ENCODE peak calls at places on chromosome 1, in four cellular contexts. Z, G, W and P are unnamed samples.
A peak's percentile ranks its signal among the peaks of the same experiment; 100 is the strongest.

GRCh38 chr1:3222042-3222692 is 153.2 kb downstream of the PRDM16 start:
- DNase-seq in Z (no peak), G (no peak), W (peak; percentile 58), P (no peak)

GRCh38 chr1:23936481-23937176 is 23.0 kb upstream of the PNRC2 start:
- DNase-seq in Z (no peak), G (no peak), W (no peak), P (no peak)

GRCh38 chr1:28036431-28036830 is 52.0 kb downstream of the EYA3 start:
- DNase-seq in Z (no peak), G (no peak), W (no peak), P (no peak)

GRCh38 chr1:161928056-161928455 is 95.6 kb downstream of the OLFML2B start:
- DNase-seq in Z (no peak), G (no peak), W (no peak), P (no peak)

GRCh38 chr1:84603941-84604830 is 29.9 kb upstream of the CTBS start:
- DNase-seq in Z (peak; percentile 97), G (no peak), W (no peak), P (peak; percentile 88)

GRCh38 chr1:53342735-53343470 is 15.0 kb upstream of the LRP8 start:
- DNase-seq in Z (no peak), G (peak; percentile 44), W (no peak), P (peak; percentile 89)

GRCh38 chr1:187445066-187445465 is 616.3 kb downstream of the PLA2G4A start:
- DNase-seq in Z (no peak), G (no peak), W (no peak), P (no peak)

GRCh38 chr1:145960468-145961108 is 2.8 kb upstream of the LIX1L start:
- DNase-seq in Z (no peak), G (peak; percentile 91), W (peak; percentile 77), P (no peak)

GRCh38 chr1:96979287-96979686 is 257.7 kb downstream of the PTBP2 start:
- DNase-seq in Z (no peak), G (no peak), W (no peak), P (no peak)

GRCh38 chr1:163897401-163898169 is 575.8 kb downstream of the NUF2 start:
- DNase-seq in Z (no peak), G (no peak), W (peak; percentile 11), P (no peak)

GRCh38 chr1:7379445-7379971 is 391.6 kb upstream of the VAMP3 start:
- DNase-seq in Z (no peak), G (peak; percentile 54), W (no peak), P (peak; percentile 50)

GRCh38 chr1:6648556-6648955 is 23.9 kb downstream of the THAP3 start:
- DNase-seq in Z (no peak), G (no peak), W (no peak), P (no peak)

GRCh38 chr1:205907794-205908193 is 35.5 kb downstream of the SLC26A9 start:
- DNase-seq in Z (no peak), G (no peak), W (no peak), P (peak; percentile 60)

GRCh38 chr1:24222008-24222407 is 34.9 kb upstream of the IFNLR1 start:
- DNase-seq in Z (no peak), G (no peak), W (no peak), P (no peak)

GRCh38 chr1:37098196-37098595 is 63.9 kb upstream of the GRIK3 start:
- DNase-seq in Z (no peak), G (no peak), W (no peak), P (no peak)

GRCh38 chr1:109869141-109869540 is 41.5 kb upstream of the CSF1 start:
- DNase-seq in Z (no peak), G (no peak), W (no peak), P (no peak)

GRCh38 chr1:210908257-210908656 is 225.7 kb downstream of the KCNH1 start:
- DNase-seq in Z (no peak), G (no peak), W (no peak), P (no peak)

GRCh38 chr1:27109103-27109822 is 45.7 kb downstream of the SLC9A1 start:
- DNase-seq in Z (no peak), G (no peak), W (peak; percentile 58), P (no peak)

GRCh38 chr1:156834322-156834721 is 17.7 kb upstream of the SH2D2A start:
- DNase-seq in Z (no peak), G (no peak), W (no peak), P (no peak)

GRCh38 chr1:93178418-93178817 is 1.8 kb downstream of the TMED5 start:
- DNase-seq in Z (no peak), G (no peak), W (no peak), P (no peak)

GRCh38 chr1:169779970-169780369 is 14.7 kb downstream of the METTL18 start:
- DNase-seq in Z (no peak), G (no peak), W (no peak), P (no peak)

GRCh38 chr1:208929575-208929974 is 653.9 kb upstream of the CAMK1G start:
- DNase-seq in Z (no peak), G (no peak), W (no peak), P (peak; percentile 34)

GRCh38 chr1:41874350-41874749 is 44.4 kb downstream of the HIVEP3 start:
- DNase-seq in Z (no peak), G (no peak), W (no peak), P (no peak)

GRCh38 chr1:30274176-30274936 is 449.0 kb downstream of the MATN1 start:
- DNase-seq in Z (no peak), G (peak; percentile 29), W (no peak), P (no peak)

GRCh38 chr1:6889875-6890480 is 104.7 kb downstream of the CAMTA1 start:
- DNase-seq in Z (peak; percentile 39), G (no peak), W (peak; percentile 72), P (no peak)

GRCh38 chr1:228098323-228098931 is 4.7 kb downstream of the C1orf35 start:
- DNase-seq in Z (no peak), G (peak; percentile 72), W (no peak), P (no peak)

GRCh38 chr1:200224315-200224714 is 185.5 kb downstream of the ZNF281 start:
- DNase-seq in Z (no peak), G (no peak), W (no peak), P (no peak)

GRCh38 chr1:183887826-183888819 is 83.2 kb downstream of the RGL1 start:
- DNase-seq in Z (no peak), G (no peak), W (no peak), P (peak; percentile 26)

GRCh38 chr1:5297199-5297877 is 642.9 kb downstream of the AJAP1 start:
- DNase-seq in Z (no peak), G (no peak), W (no peak), P (no peak)

GRCh38 chr1:226938903-226939438 is 1.1 kb upstream of the COQ8A start:
- DNase-seq in Z (no peak), G (no peak), W (no peak), P (no peak)

GRCh38 chr1:226185153-226186036 is 1.1 kb downstream of the ACBD3 start:
- DNase-seq in Z (no peak), G (no peak), W (no peak), P (no peak)

GRCh38 chr1:36366091-36366661 is 19.5 kb downstream of the STK40 start:
- DNase-seq in Z (no peak), G (no peak), W (no peak), P (no peak)

GRCh38 chr1:31084782-31085569 is 19.5 kb upstream of the PUM1 start:
- DNase-seq in Z (no peak), G (no peak), W (no peak), P (no peak)

GRCh38 chr1:90133133-90133532 is 138.2 kb downstream of the ZNF326 start:
- DNase-seq in Z (no peak), G (no peak), W (peak; percentile 23), P (no peak)

DNA sequence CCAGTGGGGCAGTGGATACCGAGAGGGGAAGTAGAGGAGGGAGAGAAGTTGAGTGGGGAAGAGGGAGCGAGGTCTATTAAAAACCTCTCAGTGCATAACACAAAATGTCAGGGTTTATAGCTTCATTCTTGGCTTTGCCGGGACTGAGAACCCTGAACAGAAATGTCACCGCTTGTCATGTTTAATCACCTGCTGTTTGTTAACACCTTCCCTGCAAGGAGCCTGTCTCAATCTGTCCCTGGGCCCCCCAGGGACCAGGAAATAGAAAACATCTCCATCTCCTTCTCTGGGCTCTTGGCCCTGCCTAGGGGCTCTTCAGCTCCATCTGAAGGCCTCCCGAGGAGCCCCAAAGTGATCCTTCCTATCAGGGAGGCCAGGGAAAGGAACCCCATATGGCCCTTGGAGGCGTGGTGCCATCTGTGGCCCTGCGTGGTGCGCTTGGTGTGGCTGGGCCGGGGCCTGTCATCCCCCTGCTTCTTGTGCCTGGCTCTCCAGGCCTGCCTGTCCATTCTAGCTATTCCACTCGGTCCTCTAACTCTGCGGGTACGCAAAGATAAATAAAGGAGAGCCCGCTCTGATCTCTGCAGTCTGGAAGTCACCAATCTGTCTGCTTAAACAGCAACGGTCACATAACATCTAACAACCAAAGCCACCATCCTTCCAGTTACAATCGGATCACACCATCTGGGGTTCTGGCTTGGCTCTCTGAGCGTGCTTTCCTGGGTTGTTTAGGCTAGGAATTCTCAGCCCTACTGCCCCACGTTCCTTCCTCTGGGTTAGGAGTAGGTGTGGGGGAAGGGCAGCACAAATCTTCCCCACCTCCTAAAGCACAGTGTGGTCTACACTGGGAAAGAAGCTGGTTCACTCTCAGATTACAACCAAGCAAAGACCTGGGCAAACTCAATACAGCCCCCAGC is 113.7 kb downstream of the CASZ1 start:
- DNase-seq in Z (no peak), G (no peak), W (no peak), P (no peak)
- TF ChIP-seq POLR2AphosphoS5 in Z (no peak), G (no peak), W (no peak), P (peak; percentile 43)

GRCh38 chr1:202700061-202700460 is 10.2 kb downstream of the SYT2 start:
- DNase-seq in Z (no peak), G (no peak), W (no peak), P (no peak)

GRCh38 chr1:202702088-202702487 is 8.2 kb downstream of the SYT2 start:
- DNase-seq in Z (no peak), G (no peak), W (no peak), P (no peak)

GRCh38 chr1:202697038-202697437 is 13.2 kb downstream of the SYT2 start:
- DNase-seq in Z (no peak), G (no peak), W (peak; percentile 67), P (no peak)

GRCh38 chr1:202701200-202701599 is 9.1 kb downstream of the SYT2 start:
- DNase-seq in Z (no peak), G (no peak), W (no peak), P (no peak)

GRCh38 chr1:202698276-202698675 is 12.0 kb downstream of the SYT2 start:
- DNase-seq in Z (no peak), G (no peak), W (no peak), P (no peak)
- TF ChIP-seq POLR2AphosphoS5 in Z (no peak), G (no peak), W (no peak), P (no peak)

GRCh38 chr1:65425697-65426096 is 5.2 kb downstream of the LEPR start:
- DNase-seq in Z (peak; percentile 62), G (no peak), W (no peak), P (no peak)
- TF ChIP-seq POLR2AphosphoS5 in Z (no peak), G (no peak), W (no peak), P (no peak)

DNA sequence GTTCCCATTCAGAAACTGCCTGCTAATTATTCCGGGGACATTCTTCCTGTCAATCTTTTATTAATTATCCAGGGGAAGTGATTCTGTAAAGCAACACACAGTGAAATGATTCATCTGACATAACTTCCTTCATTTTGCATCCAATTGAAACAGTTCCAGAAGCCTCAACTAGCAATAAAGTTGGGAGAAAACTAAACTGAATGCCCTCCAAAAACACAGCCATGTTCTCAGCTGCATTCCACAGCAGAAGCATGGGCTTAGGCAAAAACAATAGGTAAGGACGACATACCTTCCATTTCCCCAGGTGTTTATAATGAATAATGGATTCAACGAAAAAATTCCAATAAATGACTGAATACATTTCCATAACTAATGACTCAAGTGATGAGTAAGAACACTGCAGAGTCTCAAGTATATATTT is 36.9 kb upstream of the TARBP1 start:
- DNase-seq in Z (no peak), G (no peak), W (no peak), P (no peak)
- TF ChIP-seq POLR2AphosphoS5 in Z (no peak), G (no peak), W (peak; percentile 1), P (no peak)